ENCODE peak calls at places on chromosomes 3 and 15, in four cellular contexts. T is DND-41; G is NCI-H1930; W is stimulated activated CD4-positive, alpha-beta T cell treated with anti-CD3 and anti-CD28 coated beads, Interleukin-15, amount 100 ng/mL, for 1 hour. P is an unnamed sample.

GRCh38 chr3:116863842-116864626 is 154.5 kb downstream of the TUSC7 start:
- DNase-seq in G (peak), T (no peak), W (no peak), P (no peak)

GRCh38 chr3:172040976-172041963 is 1.9 kb downstream of the FNDC3B start:
- DNase-seq in G (no peak), W (no peak), T (no peak), P (no peak)

GRCh38 chr3:17307889-17308288 is 423.1 kb downstream of the PLCL2 start:
- DNase-seq in G (no peak), W (no peak), T (no peak), P (no peak)

GRCh38 chr15:77446840-77447390 is 26.2 kb downstream of the HMG20A start:
- DNase-seq in G (no peak), W (no peak), T (no peak), P (no peak)

GRCh38 chr3:123335007-123335670 is 113.8 kb downstream of the ADCY5 start:
- DNase-seq in T (peak), W (no peak), G (no peak), P (peak)

GRCh38 chr3:184339016-184339415 is 1.6 kb downstream of the FAM131A start:
- DNase-seq in G (peak), T (no peak), W (no peak), P (no peak)

GRCh38 chr3:126194713-126195305 is 14.4 kb upstream of the ALDH1L1 start:
- DNase-seq in T (no peak), W (no peak), G (no peak), P (peak)

GRCh38 chr3:53235545-53235944 is 20.3 kb downstream of the TKT start:
- DNase-seq in T (no peak), W (no peak), G (no peak), P (no peak)

GRCh38 chr15:68631621-68632051 is 52.8 kb downstream of the CORO2B start:
- DNase-seq in T (no peak), G (no peak), W (no peak), P (no peak)

GRCh38 chr3:13518516-13519351 is 30.2 kb upstream of the FBLN2 start:
- DNase-seq in W (no peak), G (no peak), T (no peak), P (no peak)

GRCh38 chr15:42879390-42879912 is 41.1 kb downstream of the TTBK2 start:
- DNase-seq in G (no peak), W (no peak), T (no peak), P (no peak)